ENCODE peak calls at places on chromosomes 1 and 21, in six cellular contexts. P is ovary, U is H1, E is astrocyte, C is mucosa of descending colon, J is transverse colon. H is an unnamed sample.

GRCh38 chr1:84724128-84724860 is 34.0 kb upstream of the SSX2IP start:
- DNase-seq in U (peak; percentile 89), C (peak; percentile 29), P (no peak), J (peak; percentile 14), E (no peak), H (no peak)

GRCh38 chr1:171663854-171664550 is 11.5 kb upstream of the MYOC start:
- DNase-seq in E (no peak), U (no peak), P (no peak), J (no peak), C (no peak), H (no peak)

GRCh38 chr1:167173516-167174184 is 47.0 kb upstream of the POU2F1 start:
- DNase-seq in U (no peak), J (no peak), C (no peak), E (peak; percentile 64), P (no peak), H (no peak)

GRCh38 chr1:193144361-193144938 is 22.6 kb downstream of the CDC73 start:
- DNase-seq in P (no peak), E (no peak), U (no peak), J (no peak), C (no peak), H (no peak)

GRCh38 chr1:167057297-167057688 is 32.9 kb downstream of the GPA33 start:
- DNase-seq in C (no peak), U (no peak), E (peak; percentile 18), J (no peak), P (no peak), H (no peak)

GRCh38 chr1:247079141-247079874 is 697 bp upstream of the ZNF670 start:
- DNase-seq in J (no peak), P (no peak), C (no peak), U (no peak), E (no peak), H (no peak)

GRCh38 chr1:184647471-184647870 is 107.2 kb downstream of the EDEM3 start:
- DNase-seq in C (no peak), J (no peak), E (no peak), P (no peak), U (peak; percentile 19), H (no peak)

GRCh38 chr1:161019767-161020572 is 982 bp downstream of the F11R start:
- DNase-seq in J (no peak), C (no peak), U (no peak), P (no peak), E (no peak), H (no peak)

GRCh38 chr1:207321790-207322530 is 482 bp downstream of the CD55 start:
- DNase-seq in E (peak; percentile 8), C (no peak), J (no peak), P (no peak), U (no peak), H (no peak)

GRCh38 chr21:41928621-41929220 is 25.1 kb downstream of the C2CD2 start:
- DNase-seq in U (no peak), P (no peak), E (no peak), J (no peak), C (no peak), H (no peak)

GRCh38 chr21:46556802-46557201 is 48.1 kb downstream of the S100B start:
- DNase-seq in C (no peak), J (no peak), P (no peak), U (no peak), E (no peak), H (no peak)

GRCh38 chr1:235781807-235782206 is 84.9 kb downstream of the LYST start:
- DNase-seq in P (no peak), U (no peak), C (no peak), J (no peak), E (peak; percentile 2), H (no peak)

GRCh38 chr1:207241164-207241934 is 80.1 kb upstream of the CD55 start:
- DNase-seq in C (no peak), E (no peak), J (no peak), P (no peak), U (no peak), H (no peak)

GRCh38 chr1:59695301-59695700 is 119.4 kb upstream of the HOOK1 start:
- DNase-seq in P (no peak), C (no peak), J (no peak), E (peak; percentile 33), U (no peak), H (no peak)

GRCh38 chr1:27536767-27537166 is 46.8 kb upstream of the WASF2 start:
- DNase-seq in E (peak; percentile 88), J (peak; percentile 27), C (no peak), U (peak; percentile 66), P (peak; percentile 80), H (peak; percentile 80)

GRCh38 chr1:214582289-214582891 is 20.6 kb upstream of the CENPF start:
- DNase-seq in P (no peak), U (no peak), E (no peak), J (no peak), C (no peak), H (no peak)

GRCh38 chr1:195415584-195415983 is 1192.7 kb downstream of the KCNT2 start:
- DNase-seq in P (no peak), C (no peak), J (no peak), E (no peak), U (no peak), H (no peak)

GRCh38 chr21:42561742-42562141 is 48.1 kb downstream of the SLC37A1 start:
- DNase-seq in C (peak; percentile 79), P (no peak), E (no peak), J (peak; percentile 44), U (no peak), H (no peak)

GRCh38 chr21:31233711-31234110 is 110.3 kb downstream of the TIAM1 start:
- DNase-seq in U (no peak), P (no peak), J (no peak), C (no peak), E (no peak), H (no peak)
- H3K4me3 ChIP-seq in U (no peak overlapping the region), P (no peak overlapping the region), J (no peak overlapping the region), C (no peak overlapping the region), E (no peak overlapping the region), H (no peak overlapping the region)

DNA sequence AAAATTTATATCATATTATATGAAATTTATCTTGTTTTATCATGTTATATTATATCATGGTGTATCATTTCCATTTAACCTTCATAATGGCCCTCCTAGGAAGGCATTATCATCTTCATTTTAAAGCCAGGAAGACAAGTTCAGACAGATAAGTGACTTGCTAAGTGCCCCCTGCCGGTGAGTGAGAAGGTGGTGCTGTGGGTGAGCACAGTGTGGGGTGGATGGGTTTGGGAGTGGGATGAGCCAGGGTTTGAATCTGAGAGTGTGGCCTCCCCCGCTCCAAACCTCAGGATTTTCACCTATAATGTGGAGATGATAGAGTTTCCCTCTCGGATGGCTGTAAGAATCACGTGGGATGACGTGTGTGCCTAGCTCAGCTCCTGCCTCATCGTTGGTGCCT is 108.7 kb upstream of the IGSF21 start:
- DNase-seq in C (no peak), U (no peak), P (no peak), E (no peak), J (no peak), H (no peak)
- TF ChIP-seq CTCF in C (no peak), U (no peak), P (no peak), E (no peak), J (no peak), H (no peak)

GRCh38 chr1:242428403-242429190 is 95.9 kb downstream of the PLD5 start:
- DNase-seq in J (no peak), P (no peak), E (no peak), U (no peak), C (no peak), H (no peak)

GRCh38 chr1:242435200-242435599 is 89.3 kb downstream of the PLD5 start:
- DNase-seq in E (no peak), P (no peak), J (no peak), U (no peak), C (no peak), H (no peak)

GRCh38 chr1:242430956-242431355 is 93.5 kb downstream of the PLD5 start:
- DNase-seq in P (no peak), E (no peak), U (no peak), C (no peak), J (no peak), H (no peak)

GRCh38 chr1:242431786-242432185 is 92.7 kb downstream of the PLD5 start:
- DNase-seq in P (no peak), C (no peak), E (no peak), U (no peak), J (no peak), H (no peak)

DNA sequence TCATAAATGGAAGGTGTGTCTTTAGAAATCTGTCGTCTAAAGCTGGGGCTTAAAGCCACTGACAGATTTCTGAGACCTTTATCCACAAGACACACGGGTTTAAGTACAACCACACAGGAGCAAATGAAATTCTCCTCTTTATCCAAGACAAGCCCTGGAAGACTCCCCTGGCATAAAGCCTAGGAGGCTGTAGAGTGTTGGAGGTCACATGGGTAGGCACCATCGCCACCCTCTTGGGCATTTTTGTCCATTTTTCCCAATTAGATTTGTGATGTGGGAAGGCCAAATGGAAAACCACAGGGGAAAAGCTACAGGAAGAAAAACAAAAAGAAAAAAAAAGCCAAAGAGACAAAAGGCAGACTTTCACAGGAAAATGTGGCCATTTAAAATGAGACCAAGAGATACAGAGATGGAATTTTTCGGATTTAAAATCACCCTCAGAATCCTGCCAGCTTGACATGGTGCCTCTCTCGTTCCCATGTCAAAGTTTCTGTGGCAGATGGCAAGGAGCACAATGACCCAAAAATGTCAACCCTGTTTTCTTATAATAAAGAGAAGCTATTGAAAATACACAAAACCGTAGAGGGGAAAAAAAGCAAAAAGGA is 91.9 kb downstream of the PLD5 start:
- DNase-seq in U (no peak), E (no peak), P (no peak), C (no peak), J (no peak), H (no peak)
- H3K4me1 ChIP-seq in U (no peaks in the 10 kb centered on the region), E (no peaks in the 10 kb centered on the region), P (peaks cover 2% of the 10 kb centered on the region), C (no peaks in the 10 kb centered on the region), J (no peaks in the 10 kb centered on the region), H (no peaks in the 10 kb centered on the region)

DNA sequence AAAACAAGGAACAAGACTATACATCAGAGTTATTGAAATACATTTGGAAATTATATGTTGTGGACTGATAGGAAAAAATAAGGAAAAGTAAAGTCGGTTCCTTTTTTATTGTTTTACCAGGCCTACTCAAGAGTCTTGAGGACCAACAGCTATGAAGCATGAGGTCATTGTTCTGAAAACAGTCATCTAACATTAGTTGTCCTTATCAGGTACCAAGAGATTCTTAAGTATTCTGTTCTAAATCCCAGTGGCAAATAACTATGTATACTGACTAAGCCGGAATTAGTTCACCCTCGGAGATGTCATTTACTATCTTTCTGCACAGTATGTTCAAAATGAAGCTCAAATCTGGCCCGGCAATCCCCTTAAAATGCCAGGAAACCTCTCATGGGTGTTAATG is 585 bp downstream of the ADGRL4 start:
- DNase-seq in U (no peak), P (no peak), C (no peak), J (no peak), E (peak; percentile 54), H (no peak)
- H3K4me3 ChIP-seq in U (peak overlapping the region; percentile 75), P (no peak overlapping the region), C (no peak overlapping the region), J (no peak overlapping the region), E (peak overlapping the region; percentile 82), H (no peak overlapping the region)

GRCh38 chr1:13930151-13930550 is 230.2 kb downstream of the PRDM2 start:
- DNase-seq in C (peak; percentile 45), E (no peak), P (no peak), U (peak; percentile 79), J (no peak), H (no peak)
- TF ChIP-seq CTCF in C (no peak), E (no peak), P (no peak), U (peak; percentile 65), J (peak; percentile 21), H (no peak)